ENCODE peak calls at places on chromosomes 2 and 18, in ten cellular contexts. One of them, this sample, is unnamed.

GRCh38 chr2:182649316-182649715 is 66.7 kb upstream of the DNAJC10 start:
- DNase-seq in upper lobe of left lung: no peak
- DNase-seq in fibroblast of lung: peak
- DNase-seq in GM10248: peak
- DNase-seq in MM.1S: peak
- DNase-seq in left ventricle myocardium inferior: no peak
- DNase-seq in GM13977: peak
- DNase-seq in mucosa of descending colon: peak
- DNase-seq in colonic mucosa: no peak
- DNase-seq in tibial artery: no peak
- DNase-seq in this sample: no peak

GRCh38 chr2:47033102-47033880 is 117.7 kb upstream of the MCFD2 start:
- DNase-seq in upper lobe of left lung: no peak
- DNase-seq in fibroblast of lung: no peak
- DNase-seq in GM10248: no peak
- DNase-seq in MM.1S: no peak
- DNase-seq in left ventricle myocardium inferior: no peak
- DNase-seq in GM13977: no peak
- DNase-seq in mucosa of descending colon: no peak
- DNase-seq in colonic mucosa: no peak
- DNase-seq in tibial artery: no peak
- DNase-seq in this sample: no peak

GRCh38 chr2:170238776-170239175 is 60.8 kb downstream of the MYO3B start:
- DNase-seq in upper lobe of left lung: no peak
- DNase-seq in fibroblast of lung: no peak
- DNase-seq in GM10248: no peak
- DNase-seq in MM.1S: no peak
- DNase-seq in left ventricle myocardium inferior: no peak
- DNase-seq in GM13977: no peak
- DNase-seq in mucosa of descending colon: no peak
- DNase-seq in colonic mucosa: no peak
- DNase-seq in tibial artery: no peak
- DNase-seq in this sample: no peak

GRCh38 chr18:35672897-35673296 is 91.4 kb downstream of the GALNT1 start:
- DNase-seq in upper lobe of left lung: no peak
- DNase-seq in fibroblast of lung: peak
- DNase-seq in GM10248: no peak
- DNase-seq in MM.1S: no peak
- DNase-seq in left ventricle myocardium inferior: no peak
- DNase-seq in GM13977: no peak
- DNase-seq in mucosa of descending colon: peak
- DNase-seq in colonic mucosa: peak
- DNase-seq in tibial artery: no peak
- DNase-seq in this sample: no peak

GRCh38 chr2:121898483-121898882 is 143.0 kb downstream of the TSN start:
- DNase-seq in upper lobe of left lung: no peak
- DNase-seq in fibroblast of lung: no peak
- DNase-seq in GM10248: no peak
- DNase-seq in MM.1S: peak
- DNase-seq in left ventricle myocardium inferior: no peak
- DNase-seq in GM13977: no peak
- DNase-seq in mucosa of descending colon: no peak
- DNase-seq in colonic mucosa: no peak
- DNase-seq in tibial artery: no peak
- DNase-seq in this sample: no peak

GRCh38 chr18:60020107-60020925 is 120.5 kb downstream of the PMAIP1 start:
- DNase-seq in upper lobe of left lung: no peak
- DNase-seq in fibroblast of lung: peak
- DNase-seq in GM10248: no peak
- DNase-seq in MM.1S: no peak
- DNase-seq in left ventricle myocardium inferior: no peak
- DNase-seq in GM13977: no peak
- DNase-seq in mucosa of descending colon: peak
- DNase-seq in colonic mucosa: no peak
- DNase-seq in tibial artery: no peak
- DNase-seq in this sample: no peak

GRCh38 chr2:224563537-224563936 is 21.6 kb downstream of the CUL3 start:
- DNase-seq in upper lobe of left lung: no peak
- DNase-seq in fibroblast of lung: peak
- DNase-seq in GM10248: no peak
- DNase-seq in MM.1S: no peak
- DNase-seq in left ventricle myocardium inferior: no peak
- DNase-seq in GM13977: no peak
- DNase-seq in mucosa of descending colon: no peak
- DNase-seq in colonic mucosa: no peak
- DNase-seq in tibial artery: no peak
- DNase-seq in this sample: no peak

GRCh38 chr2:20222769-20223344 is 2.1 kb downstream of the SDC1 start:
- DNase-seq in upper lobe of left lung: no peak
- DNase-seq in fibroblast of lung: no peak
- DNase-seq in GM10248: no peak
- DNase-seq in MM.1S: peak
- DNase-seq in left ventricle myocardium inferior: no peak
- DNase-seq in GM13977: no peak
- DNase-seq in mucosa of descending colon: no peak
- DNase-seq in colonic mucosa: no peak
- DNase-seq in tibial artery: no peak
- DNase-seq in this sample: peak

GRCh38 chr18:41940506-41941215 is 14.4 kb upstream of the PIK3C3 start:
- DNase-seq in upper lobe of left lung: no peak
- DNase-seq in fibroblast of lung: peak
- DNase-seq in GM10248: no peak
- DNase-seq in MM.1S: no peak
- DNase-seq in left ventricle myocardium inferior: no peak
- DNase-seq in GM13977: no peak
- DNase-seq in mucosa of descending colon: no peak
- DNase-seq in colonic mucosa: no peak
- DNase-seq in tibial artery: no peak
- DNase-seq in this sample: no peak

GRCh38 chr2:240405133-240405532 is 30.3 kb upstream of the GPC1 start:
- DNase-seq in upper lobe of left lung: no peak
- DNase-seq in fibroblast of lung: no peak
- DNase-seq in GM10248: no peak
- DNase-seq in MM.1S: no peak
- DNase-seq in left ventricle myocardium inferior: no peak
- DNase-seq in GM13977: no peak
- DNase-seq in mucosa of descending colon: no peak
- DNase-seq in colonic mucosa: no peak
- DNase-seq in tibial artery: no peak
- DNase-seq in this sample: no peak

GRCh38 chr2:102043560-102043959 is 51.8 kb downstream of the IL1R2 start:
- DNase-seq in upper lobe of left lung: no peak
- DNase-seq in fibroblast of lung: no peak
- DNase-seq in GM10248: no peak
- DNase-seq in MM.1S: no peak
- DNase-seq in left ventricle myocardium inferior: no peak
- DNase-seq in GM13977: no peak
- DNase-seq in mucosa of descending colon: no peak
- DNase-seq in colonic mucosa: no peak
- DNase-seq in tibial artery: no peak
- DNase-seq in this sample: no peak

GRCh38 chr2:55952415-55952814 is 28.8 kb upstream of the EFEMP1 start:
- DNase-seq in upper lobe of left lung: no peak
- DNase-seq in fibroblast of lung: no peak
- DNase-seq in GM10248: no peak
- DNase-seq in MM.1S: no peak
- DNase-seq in left ventricle myocardium inferior: no peak
- DNase-seq in GM13977: no peak
- DNase-seq in mucosa of descending colon: no peak
- DNase-seq in colonic mucosa: no peak
- DNase-seq in tibial artery: no peak
- DNase-seq in this sample: no peak

GRCh38 chr2:39484620-39485495 is 47.8 kb upstream of the MAP4K3 start:
- DNase-seq in upper lobe of left lung: no peak
- DNase-seq in fibroblast of lung: no peak
- DNase-seq in GM10248: no peak
- DNase-seq in MM.1S: no peak
- DNase-seq in left ventricle myocardium inferior: no peak
- DNase-seq in GM13977: no peak
- DNase-seq in mucosa of descending colon: no peak
- DNase-seq in colonic mucosa: no peak
- DNase-seq in tibial artery: no peak
- DNase-seq in this sample: no peak

GRCh38 chr2:27152102-27152795 is 3.4 kb downstream of the TCF23 start:
- DNase-seq in upper lobe of left lung: no peak
- DNase-seq in fibroblast of lung: no peak
- DNase-seq in GM10248: no peak
- DNase-seq in MM.1S: no peak
- DNase-seq in left ventricle myocardium inferior: no peak
- DNase-seq in GM13977: no peak
- DNase-seq in mucosa of descending colon: peak
- DNase-seq in colonic mucosa: no peak
- DNase-seq in tibial artery: no peak
- DNase-seq in this sample: peak

GRCh38 chr2:178863856-178864620 is 56.8 kb upstream of the TTN start:
- DNase-seq in upper lobe of left lung: peak
- DNase-seq in fibroblast of lung: peak
- DNase-seq in GM10248: no peak
- DNase-seq in MM.1S: no peak
- DNase-seq in left ventricle myocardium inferior: peak
- DNase-seq in GM13977: no peak
- DNase-seq in mucosa of descending colon: peak
- DNase-seq in colonic mucosa: peak
- DNase-seq in tibial artery: peak
- DNase-seq in this sample: peak

DNA sequence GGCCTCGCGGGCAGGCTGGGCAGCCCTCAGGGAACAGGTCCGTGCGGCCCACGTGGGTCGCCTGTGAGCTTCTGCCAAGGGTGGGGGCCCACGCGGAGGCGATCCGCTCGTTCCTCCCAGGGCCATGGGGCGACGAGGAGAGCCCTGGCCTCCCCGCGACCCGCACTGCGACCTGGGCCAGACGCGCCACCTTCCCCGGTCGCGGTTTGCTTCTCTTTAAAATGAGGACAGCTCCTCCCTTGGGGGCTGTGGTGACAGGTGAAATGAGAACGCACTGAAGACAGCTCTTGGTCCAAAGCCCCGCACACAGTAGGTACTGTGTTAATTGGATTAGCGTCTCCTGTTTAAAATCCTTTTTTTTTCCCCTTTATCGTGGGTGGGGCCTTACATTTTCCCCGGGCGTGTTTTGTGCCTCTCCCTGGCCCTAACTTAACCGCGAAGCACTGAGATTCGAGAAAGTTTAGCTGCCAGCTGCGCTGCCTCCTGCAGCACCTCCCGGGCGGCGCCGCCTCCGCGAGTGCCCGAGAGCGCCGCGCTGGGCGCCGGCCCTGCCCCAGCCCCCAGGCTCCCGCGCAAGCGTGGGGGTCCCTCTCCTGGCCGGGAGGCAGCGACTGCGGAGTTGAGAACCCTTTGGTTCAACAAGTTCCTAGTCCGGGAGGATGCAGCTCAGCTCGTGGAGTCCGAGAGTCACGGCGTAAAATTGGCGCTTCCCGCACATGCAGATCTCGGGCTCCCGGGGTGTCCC is 1.1 kb downstream of the HPCAL1 start:
- DNase-seq in upper lobe of left lung: peak
- DNase-seq in fibroblast of lung: peak
- DNase-seq in GM10248: peak
- DNase-seq in MM.1S: peak
- DNase-seq in left ventricle myocardium inferior: peak
- DNase-seq in GM13977: peak
- DNase-seq in mucosa of descending colon: peak
- DNase-seq in colonic mucosa: peak
- DNase-seq in tibial artery: no peak
- DNase-seq in this sample: peak
- TF ChIP-seq CTCF in upper lobe of left lung: peak
- TF ChIP-seq CTCF in fibroblast of lung: peak
- TF ChIP-seq CTCF in GM10248: peak
- TF ChIP-seq CTCF in MM.1S: no peak
- TF ChIP-seq CTCF in left ventricle myocardium inferior: peak
- TF ChIP-seq CTCF in GM13977: peak
- TF ChIP-seq CTCF in mucosa of descending colon: no peak
- TF ChIP-seq CTCF in colonic mucosa: no peak
- TF ChIP-seq CTCF in tibial artery: no peak
- TF ChIP-seq CTCF in this sample: no peak

GRCh38 chr2:10552220-10552870 is 104.2 kb upstream of the ODC1 start:
- DNase-seq in upper lobe of left lung: no peak
- DNase-seq in fibroblast of lung: no peak
- DNase-seq in GM10248: no peak
- DNase-seq in MM.1S: no peak
- DNase-seq in left ventricle myocardium inferior: no peak
- DNase-seq in GM13977: no peak
- DNase-seq in mucosa of descending colon: no peak
- DNase-seq in colonic mucosa: no peak
- DNase-seq in tibial artery: no peak
- DNase-seq in this sample: peak
- TF ChIP-seq CTCF in upper lobe of left lung: no peak
- TF ChIP-seq CTCF in fibroblast of lung: no peak
- TF ChIP-seq CTCF in GM10248: no peak
- TF ChIP-seq CTCF in MM.1S: no peak
- TF ChIP-seq CTCF in left ventricle myocardium inferior: no peak
- TF ChIP-seq CTCF in GM13977: no peak
- TF ChIP-seq CTCF in mucosa of descending colon: no peak
- TF ChIP-seq CTCF in colonic mucosa: no peak
- TF ChIP-seq CTCF in tibial artery: no peak
- TF ChIP-seq CTCF in this sample: no peak

DNA sequence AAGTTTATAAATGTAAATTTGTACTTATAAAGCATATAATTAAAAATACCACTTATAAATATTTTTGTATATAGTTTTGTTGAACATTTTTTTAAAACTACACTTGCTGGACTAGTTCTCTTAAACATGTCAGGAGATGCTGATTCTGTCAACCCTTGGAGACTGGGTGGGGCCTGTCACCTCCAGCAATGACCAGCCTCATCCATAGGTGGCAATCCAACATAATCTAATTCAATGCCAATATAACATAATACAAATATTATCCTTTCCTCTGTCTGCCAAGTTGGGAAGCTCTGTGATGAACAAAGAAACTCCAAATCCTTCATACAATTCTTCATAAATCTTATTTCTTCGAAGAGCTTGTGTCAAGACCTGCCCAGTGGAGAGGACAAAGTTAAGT is 140.4 kb downstream of the RBMS1 start:
- DNase-seq in upper lobe of left lung: no peak
- DNase-seq in fibroblast of lung: no peak
- DNase-seq in GM10248: no peak
- DNase-seq in MM.1S: peak
- DNase-seq in left ventricle myocardium inferior: no peak
- DNase-seq in GM13977: no peak
- DNase-seq in mucosa of descending colon: peak
- DNase-seq in colonic mucosa: no peak
- DNase-seq in tibial artery: no peak
- DNase-seq in this sample: no peak
- TF ChIP-seq CTCF in upper lobe of left lung: no peak
- TF ChIP-seq CTCF in fibroblast of lung: no peak
- TF ChIP-seq CTCF in GM10248: peak
- TF ChIP-seq CTCF in MM.1S: peak
- TF ChIP-seq CTCF in left ventricle myocardium inferior: peak
- TF ChIP-seq CTCF in GM13977: peak
- TF ChIP-seq CTCF in mucosa of descending colon: no peak
- TF ChIP-seq CTCF in colonic mucosa: no peak
- TF ChIP-seq CTCF in tibial artery: no peak
- TF ChIP-seq CTCF in this sample: no peak

DNA sequence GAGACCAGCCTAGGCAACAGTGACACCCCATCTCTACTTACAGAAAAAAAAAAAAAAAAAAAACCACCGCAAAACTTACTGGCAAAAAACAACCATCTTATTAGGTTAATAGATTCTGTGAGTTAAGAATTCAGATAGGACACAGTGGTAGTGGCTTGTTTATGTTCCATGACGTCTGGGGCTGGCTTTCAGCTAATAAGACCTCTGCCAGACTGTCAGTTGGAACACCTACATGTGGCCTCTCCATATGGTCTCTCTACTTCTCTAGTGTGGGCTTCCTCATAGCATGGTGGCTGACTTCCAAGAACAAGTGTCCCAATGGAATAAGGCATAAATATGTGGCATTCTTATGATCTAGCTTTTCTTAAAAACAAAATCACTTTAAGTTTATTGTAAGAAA is 94.0 kb upstream of the OTX1 start:
- DNase-seq in upper lobe of left lung: no peak
- DNase-seq in fibroblast of lung: no peak
- DNase-seq in GM10248: no peak
- DNase-seq in MM.1S: no peak
- DNase-seq in left ventricle myocardium inferior: no peak
- DNase-seq in GM13977: no peak
- DNase-seq in mucosa of descending colon: no peak
- DNase-seq in colonic mucosa: no peak
- DNase-seq in tibial artery: no peak
- DNase-seq in this sample: no peak
- TF ChIP-seq CTCF in upper lobe of left lung: no peak
- TF ChIP-seq CTCF in fibroblast of lung: no peak
- TF ChIP-seq CTCF in GM10248: no peak
- TF ChIP-seq CTCF in MM.1S: no peak
- TF ChIP-seq CTCF in left ventricle myocardium inferior: no peak
- TF ChIP-seq CTCF in GM13977: no peak
- TF ChIP-seq CTCF in mucosa of descending colon: no peak
- TF ChIP-seq CTCF in colonic mucosa: no peak
- TF ChIP-seq CTCF in tibial artery: no peak
- TF ChIP-seq CTCF in this sample: no peak